ENCODE peak calls at places on chromosomes 13 and 19, in six cellular contexts. X is naive thymus-derived CD4-positive, alpha-beta T cell; V is tibial nerve; T is ovary; F is pancreas; N is H1. H is an unnamed sample. For H3K9me3, the result is how much of the 10 kb centered on the place peaks cover.

GRCh38 chr13:60268203-60268555 is 104.5 kb upstream of the DIAPH3 start:
- DNase-seq in F (no peak), N (no peak), X (no peak), V (no peak), T (no peak), H (no peak)

GRCh38 chr13:81142306-81142999 is 801.5 kb upstream of the SPRY2 start:
- DNase-seq in N (no peak), X (no peak), T (no peak), V (no peak), F (no peak), H (no peak)

GRCh38 chr19:54209058-54209747 is 8.5 kb downstream of the RPS9 start:
- DNase-seq in N (no peak), F (peak), T (no peak), V (no peak), X (no peak), H (no peak)

GRCh38 chr19:18416778-18417249 is 2.4 kb upstream of the SSBP4 start:
- DNase-seq in V (peak), T (peak), F (peak), X (peak), N (no peak), H (peak)

GRCh38 chr19:7925171-7925837 is 631 bp downstream of the CTXN1 start:
- DNase-seq in X (peak), V (peak), T (peak), N (peak), F (peak), H (peak)

GRCh38 chr13:20192470-20193141 is at the start of gene GJB2:
- DNase-seq in F (no peak), N (no peak), T (no peak), V (no peak), X (peak), H (no peak)

GRCh38 chr13:26557393-26558073 is at the start of gene WASF3:
- DNase-seq in V (peak), T (peak), X (no peak), N (peak), F (peak), H (peak)

GRCh38 chr19:4035018-4035566 is 27.6 kb downstream of the PIAS4 start:
- DNase-seq in T (no peak), X (no peak), V (no peak), F (no peak), N (no peak), H (no peak)

GRCh38 chr13:41988244-41988643 is 27.3 kb upstream of the VWA8 start:
- DNase-seq in X (no peak), F (no peak), V (no peak), N (no peak), T (no peak), H (no peak)

GRCh38 chr13:37443538-37443937 is 155.0 kb downstream of the POSTN start:
- DNase-seq in N (no peak), X (no peak), T (no peak), V (no peak), F (no peak), H (no peak)

GRCh38 chr13:67408823-67409222 is 178.7 kb upstream of the PCDH9 start:
- DNase-seq in F (no peak), V (no peak), X (no peak), N (no peak), T (no peak), H (no peak)

GRCh38 chr19:53883231-53883661 is 1.2 kb downstream of the PRKCG start:
- DNase-seq in N (no peak), X (peak), V (no peak), T (no peak), F (no peak), H (no peak)

GRCh38 chr19:13068064-13068807 is 34.4 kb downstream of the LYL1 start:
- DNase-seq in V (no peak), F (no peak), X (no peak), N (no peak), T (no peak), H (peak)

GRCh38 chr13:97853550-97853949 is 99.9 kb upstream of the IPO5 start:
- DNase-seq in T (no peak), N (no peak), X (no peak), V (no peak), F (no peak), H (no peak)

GRCh38 chr19:53580871-53581835 is 43.2 kb downstream of the ZNF331 start:
- DNase-seq in F (no peak), X (no peak), V (no peak), T (no peak), N (no peak), H (no peak)

GRCh38 chr13:107138468-107138867 is 570.5 kb upstream of the ARGLU1 start:
- DNase-seq in N (no peak), V (no peak), X (no peak), T (no peak), F (no peak), H (no peak)

GRCh38 chr13:41919031-41919740 is 41.7 kb downstream of the VWA8 start:
- DNase-seq in F (no peak), T (no peak), N (no peak), V (no peak), X (no peak), H (no peak)

GRCh38 chr13:113654591-113655357 is 3.2 kb downstream of the ATP4B start:
- DNase-seq in V (no peak), T (no peak), N (no peak), X (no peak), F (no peak), H (no peak)

GRCh38 chr19:4038057-4038456 is 28.6 kb downstream of the ZBTB7A start:
- DNase-seq in T (no peak), V (no peak), X (no peak), N (no peak), F (no peak), H (no peak)

GRCh38 chr13:35501721-35502235 is 25.3 kb upstream of the MAB21L1 start:
- DNase-seq in V (no peak), F (no peak), T (no peak), X (no peak), N (no peak), H (no peak)

GRCh38 chr19:31356587-31357314 is 7.5 kb upstream of the TSHZ3 start:
- DNase-seq in N (no peak), T (no peak), F (no peak), X (no peak), V (no peak), H (peak)

GRCh38 chr13:51346397-51346796 is 6.9 kb downstream of the SERPINE3 start:
- DNase-seq in V (no peak), X (no peak), T (no peak), F (no peak), N (no peak), H (no peak)

GRCh38 chr13:42215578-42216421 is 56.2 kb upstream of the AKAP11 start:
- DNase-seq in F (no peak), T (no peak), V (peak), N (no peak), X (no peak), H (peak)

GRCh38 chr13:105611424-105611823 is 924.0 kb downstream of the EFNB2 start:
- DNase-seq in X (no peak), F (no peak), N (no peak), V (no peak), T (no peak), H (no peak)

GRCh38 chr19:51681286-51681956 is 11.7 kb upstream of the SPACA6 start:
- DNase-seq in V (no peak), F (no peak), T (no peak), N (no peak), X (no peak), H (no peak)

GRCh38 chr19:39413903-39414608 is 1.6 kb downstream of the PLEKHG2 start:
- DNase-seq in F (no peak), T (peak), V (no peak), X (no peak), N (no peak), H (no peak)

GRCh38 chr13:21371011-21371410 is 88.1 kb downstream of the ZDHHC20 start:
- DNase-seq in N (no peak), V (no peak), F (no peak), T (no peak), X (no peak), H (peak)

GRCh38 chr19:7833225-7834156 is 3.5 kb downstream of the EVI5L start:
- DNase-seq in X (no peak), T (no peak), N (no peak), V (peak), F (peak), H (peak)

GRCh38 chr19:27762933-27763332 is 1450.0 kb downstream of the UQCRFS1 start:
- DNase-seq in X (no peak), F (no peak), N (no peak), V (no peak), T (no peak), H (no peak)
- H3K9me3 ChIP-seq in X (half or more), F (under half), N (under half), V (half or more), T (under half), H (under half)

DNA sequence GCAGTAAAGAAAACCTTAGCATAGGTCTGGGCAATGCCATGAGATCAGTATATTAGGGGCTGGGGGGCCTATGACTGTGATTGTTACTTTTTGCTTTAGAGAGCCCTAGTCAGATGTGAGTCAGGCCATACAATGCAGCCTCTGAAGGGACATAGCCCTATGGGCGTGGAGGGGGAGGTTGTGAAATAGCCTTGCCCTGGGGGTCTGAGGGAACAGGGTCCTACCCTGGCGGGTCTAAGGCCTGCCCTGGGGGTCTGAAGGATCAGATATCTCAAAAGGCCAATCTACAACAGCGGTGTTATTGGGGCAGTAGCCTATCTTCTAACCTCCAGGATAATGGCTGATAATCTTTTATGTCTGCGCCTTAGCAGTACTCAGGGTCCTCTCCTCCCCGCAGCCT is 13.8 kb upstream of the SLC1A5 start:
- DNase-seq in T (no peak), F (no peak), X (no peak), N (no peak), V (no peak), H (no peak)
- H3K9me3 ChIP-seq in T (under half), F (under half), X (under half), N (under half), V (under half), H (under half)

DNA sequence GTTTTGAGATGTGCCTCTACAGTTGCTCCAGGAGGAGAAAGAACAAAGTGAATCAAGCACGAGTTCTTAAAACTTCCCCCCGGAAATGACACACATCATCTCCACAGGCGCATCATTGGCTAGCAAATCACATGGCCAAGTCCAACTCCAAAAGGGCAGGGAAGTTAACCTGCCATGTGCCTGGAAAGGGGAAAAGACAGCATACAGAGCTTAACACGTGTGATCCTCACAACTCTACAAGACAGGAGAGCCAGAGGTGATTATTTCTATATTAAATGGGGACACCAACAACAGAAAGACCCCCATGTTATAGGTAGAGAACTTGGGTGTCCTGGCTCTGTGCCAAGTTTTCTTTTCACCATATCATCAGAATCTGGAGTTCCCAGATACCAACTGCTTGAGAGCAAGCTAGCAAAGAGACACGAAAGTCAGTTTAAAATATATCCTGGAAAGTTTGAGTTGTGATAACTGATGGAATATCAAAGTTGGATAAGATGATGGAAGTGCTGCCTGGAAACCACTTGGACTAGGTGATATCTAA is 871.1 kb downstream of the UQCRFS1 start:
- DNase-seq in T (no peak), N (no peak), X (no peak), V (no peak), F (no peak), H (no peak)
- H3K9me3 ChIP-seq in T (under half), N (under half), X (under half), V (under half), F (under half), H (under half)

GRCh38 chr19:48720613-48721296 is 1.2 kb upstream of the MAMSTR start:
- DNase-seq in V (peak), X (peak), N (peak), F (peak), T (peak), H (peak)
- H3K9me3 ChIP-seq in V (under half), X (under half), N (under half), F (under half), T (under half), H (under half)